ENCODE peak calls at places on chromosomes 4 and X, in six cellular contexts. P is astrocyte of the hippocampus, R is HEK293T, J is left cardiac atrium, M is KBM-7, Z is dermis blood vessel endothelial cell. X is an unnamed sample.

GRCh38 chrX:78452356-78452755 is 124.9 kb upstream of the CYSLTR1 start:
- DNase-seq in P (no peak), R (no peak), J (no peak), M (no peak), Z (no peak), X (no peak)

GRCh38 chr4:71694946-71695345 is 88.9 kb downstream of the GC start:
- DNase-seq in P (no peak), R (no peak), J (no peak), M (no peak), Z (no peak), X (no peak)

GRCh38 chrX:155056877-155057792 is 13.8 kb downstream of the CMC4 start:
- DNase-seq in P (peak; percentile 79), R (peak; percentile 79), J (peak; percentile 59), M (peak; percentile 85), Z (peak; percentile 87), X (peak; percentile 22)

GRCh38 chr4:141131738-141132688 is 1.3 kb downstream of the RNF150 start:
- DNase-seq in P (peak; percentile 61), R (peak; percentile 18), J (peak; percentile 37), M (peak; percentile 25), Z (peak; percentile 19), X (no peak)

GRCh38 chr4:102869569-102870227 is 906 bp downstream of the CISD2 start:
- DNase-seq in P (no peak), R (no peak), J (no peak), M (no peak), Z (no peak), X (no peak)

GRCh38 chr4:174522183-174523002 is at the start of gene HPGD:
- DNase-seq in P (peak; percentile 47), R (peak; percentile 49), J (peak; percentile 34), M (peak; percentile 29), Z (no peak), X (peak; percentile 62)

GRCh38 chr4:187666634-187667033 is 328.9 kb upstream of the ZFP42 start:
- DNase-seq in P (no peak), R (no peak), J (no peak), M (no peak), Z (peak; percentile 10), X (no peak)

GRCh38 chr4:38015886-38016515 is 55.8 kb downstream of the PTTG2 start:
- DNase-seq in P (peak; percentile 66), R (no peak), J (no peak), M (no peak), Z (no peak), X (no peak)

GRCh38 chr4:88134536-88135361 is 23.7 kb downstream of the ABCG2 start:
- DNase-seq in P (no peak), R (no peak), J (no peak), M (no peak), Z (no peak), X (no peak)

GRCh38 chrX:111262086-111262485 is 8.2 kb downstream of the CAPN6 start:
- DNase-seq in P (peak; percentile 16), R (no peak), J (no peak), M (no peak), Z (no peak), X (no peak)

GRCh38 chr4:157244348-157244747 is 23.8 kb downstream of the GRIA2 start:
- DNase-seq in P (no peak), R (no peak), J (no peak), M (no peak), Z (no peak), X (no peak)

GRCh38 chr4:182143822-182144620 is 99.2 kb upstream of the TENM3 start:
- DNase-seq in P (peak; percentile 95), R (peak; percentile 33), J (no peak), M (peak; percentile 27), Z (peak; percentile 17), X (no peak)

GRCh38 chr4:7524841-7525240 is 90.1 kb upstream of the PSAPL1 start:
- DNase-seq in P (no peak), R (no peak), J (no peak), M (no peak), Z (no peak), X (no peak)

GRCh38 chr4:9999956-10000551 is 21.2 kb downstream of the SLC2A9 start:
- DNase-seq in P (no peak), R (no peak), J (no peak), M (no peak), Z (no peak), X (no peak)

GRCh38 chr4:52873191-52873590 is 11.1 kb downstream of the RASL11B start:
- DNase-seq in P (peak; percentile 59), R (no peak), J (no peak), M (no peak), Z (peak; percentile 13), X (no peak)

GRCh38 chrX:46840946-46841740 is 4.3 kb downstream of the RP2 start:
- DNase-seq in P (peak; percentile 72), R (no peak), J (peak; percentile 29), M (no peak), Z (peak; percentile 34), X (no peak)

GRCh38 chr4:38314663-38315062 is 349.3 kb upstream of the KLF3 start:
- DNase-seq in P (no peak), R (no peak), J (no peak), M (no peak), Z (no peak), X (no peak)

GRCh38 chr4:165005352-165005751 is 26.4 kb upstream of the TRIM60 start:
- DNase-seq in P (no peak), R (no peak), J (no peak), M (no peak), Z (no peak), X (no peak)

GRCh38 chrX:6021316-6022091 is 207.2 kb downstream of the NLGN4X start:
- DNase-seq in P (peak; percentile 80), R (peak; percentile 12), J (no peak), M (peak; percentile 66), Z (peak; percentile 15), X (no peak)

GRCh38 chr4:145545538-145546224 is 64.0 kb downstream of the SMAD1 start:
- DNase-seq in P (peak; percentile 84), R (no peak), J (no peak), M (peak; percentile 65), Z (peak; percentile 98), X (no peak)

GRCh38 chrX:40933132-40934078 is 151.8 kb upstream of the USP9X start:
- DNase-seq in P (peak; percentile 64), R (peak; percentile 46), J (no peak), M (peak; percentile 95), Z (peak; percentile 48), X (no peak)

GRCh38 chr4:103375278-103375677 is 177.1 kb upstream of the CENPE start:
- DNase-seq in P (peak; percentile 15), R (no peak), J (no peak), M (no peak), Z (no peak), X (no peak)

GRCh38 chrX:15349046-15349445 is 13.7 kb upstream of the PIGA start:
- DNase-seq in P (peak; percentile 70), R (peak; percentile 54), J (no peak), M (peak; percentile 78), Z (peak; percentile 77), X (no peak)

X was measured in effector memory CD4-positive, alpha-beta T cell.